ENCODE peak calls at places on chromosomes 2 and 18, in nine cellular contexts. One of them, this sample, is unnamed.

GRCh38 chr2:159933727-159934049 is 128.7 kb downstream of the PLA2R1 start:
- DNase-seq in fibroblast of mammary gland: no peak
- DNase-seq in stimulated activated CD4-positive, alpha-beta T cell treated with anti-CD3 and anti-CD28 coated beads, Interleukin-1b, Interleukin-23, amount 100 ng/mL, for 24 hours: no peak
- DNase-seq in body of pancreas: no peak
- DNase-seq in activated CD4-positive, alpha-beta T cell treated with anti-CD3 and anti-CD28 coated beads, Interleukin-2, amount 50 U/mL, for 1 hour: no peak
- DNase-seq in mucosa of gallbladder: peak
- DNase-seq in neural crest cell: no peak
- DNase-seq in left colon: no peak
- DNase-seq in SW480: no peak
- DNase-seq in this sample: peak

GRCh38 chr18:60966876-60967275 is 366.4 kb upstream of the CDH20 start:
- DNase-seq in stimulated activated CD4-positive, alpha-beta T cell treated with anti-CD3 and anti-CD28 coated beads, Interleukin-1b, Interleukin-23, amount 100 ng/mL, for 24 hours: no peak
- DNase-seq in SW480: no peak
- DNase-seq in left colon: no peak
- DNase-seq in activated CD4-positive, alpha-beta T cell treated with anti-CD3 and anti-CD28 coated beads, Interleukin-2, amount 50 U/mL, for 1 hour: no peak
- DNase-seq in mucosa of gallbladder: no peak
- DNase-seq in body of pancreas: no peak
- DNase-seq in fibroblast of mammary gland: peak
- DNase-seq in neural crest cell: no peak
- DNase-seq in this sample: no peak

GRCh38 chr18:42544901-42545300 is 570.6 kb downstream of the RIT2 start:
- DNase-seq in neural crest cell: no peak
- DNase-seq in activated CD4-positive, alpha-beta T cell treated with anti-CD3 and anti-CD28 coated beads, Interleukin-2, amount 50 U/mL, for 1 hour: no peak
- DNase-seq in fibroblast of mammary gland: no peak
- DNase-seq in mucosa of gallbladder: no peak
- DNase-seq in stimulated activated CD4-positive, alpha-beta T cell treated with anti-CD3 and anti-CD28 coated beads, Interleukin-1b, Interleukin-23, amount 100 ng/mL, for 24 hours: no peak
- DNase-seq in body of pancreas: no peak
- DNase-seq in SW480: no peak
- DNase-seq in left colon: no peak
- DNase-seq in this sample: no peak

GRCh38 chr2:138015494-138015893 is 51.2 kb downstream of the HNMT start:
- DNase-seq in neural crest cell: no peak
- DNase-seq in fibroblast of mammary gland: no peak
- DNase-seq in left colon: no peak
- DNase-seq in mucosa of gallbladder: no peak
- DNase-seq in body of pancreas: no peak
- DNase-seq in stimulated activated CD4-positive, alpha-beta T cell treated with anti-CD3 and anti-CD28 coated beads, Interleukin-1b, Interleukin-23, amount 100 ng/mL, for 24 hours: no peak
- DNase-seq in SW480: no peak
- DNase-seq in activated CD4-positive, alpha-beta T cell treated with anti-CD3 and anti-CD28 coated beads, Interleukin-2, amount 50 U/mL, for 1 hour: no peak
- DNase-seq in this sample: no peak

GRCh38 chr2:73202156-73203054 is at the start of gene NOTO:
- DNase-seq in left colon: no peak
- DNase-seq in fibroblast of mammary gland: peak
- DNase-seq in mucosa of gallbladder: no peak
- DNase-seq in stimulated activated CD4-positive, alpha-beta T cell treated with anti-CD3 and anti-CD28 coated beads, Interleukin-1b, Interleukin-23, amount 100 ng/mL, for 24 hours: no peak
- DNase-seq in SW480: no peak
- DNase-seq in activated CD4-positive, alpha-beta T cell treated with anti-CD3 and anti-CD28 coated beads, Interleukin-2, amount 50 U/mL, for 1 hour: no peak
- DNase-seq in body of pancreas: no peak
- DNase-seq in neural crest cell: peak
- DNase-seq in this sample: no peak

GRCh38 chr2:172726172-172726735 is 9.4 kb upstream of the RAPGEF4 start:
- DNase-seq in stimulated activated CD4-positive, alpha-beta T cell treated with anti-CD3 and anti-CD28 coated beads, Interleukin-1b, Interleukin-23, amount 100 ng/mL, for 24 hours: no peak
- DNase-seq in body of pancreas: no peak
- DNase-seq in mucosa of gallbladder: no peak
- DNase-seq in fibroblast of mammary gland: no peak
- DNase-seq in activated CD4-positive, alpha-beta T cell treated with anti-CD3 and anti-CD28 coated beads, Interleukin-2, amount 50 U/mL, for 1 hour: no peak
- DNase-seq in SW480: peak
- DNase-seq in neural crest cell: no peak
- DNase-seq in left colon: no peak
- DNase-seq in this sample: no peak

GRCh38 chr18:63963610-63964256 is 6.1 kb upstream of the SERPINB8 start:
- DNase-seq in left colon: peak
- DNase-seq in fibroblast of mammary gland: peak
- DNase-seq in neural crest cell: no peak
- DNase-seq in stimulated activated CD4-positive, alpha-beta T cell treated with anti-CD3 and anti-CD28 coated beads, Interleukin-1b, Interleukin-23, amount 100 ng/mL, for 24 hours: no peak
- DNase-seq in mucosa of gallbladder: peak
- DNase-seq in activated CD4-positive, alpha-beta T cell treated with anti-CD3 and anti-CD28 coated beads, Interleukin-2, amount 50 U/mL, for 1 hour: peak
- DNase-seq in SW480: peak
- DNase-seq in body of pancreas: peak
- DNase-seq in this sample: peak

GRCh38 chr18:63476666-63477065 is at the start of gene SERPINB5:
- DNase-seq in fibroblast of mammary gland: no peak
- DNase-seq in activated CD4-positive, alpha-beta T cell treated with anti-CD3 and anti-CD28 coated beads, Interleukin-2, amount 50 U/mL, for 1 hour: no peak
- DNase-seq in SW480: peak
- DNase-seq in body of pancreas: no peak
- DNase-seq in stimulated activated CD4-positive, alpha-beta T cell treated with anti-CD3 and anti-CD28 coated beads, Interleukin-1b, Interleukin-23, amount 100 ng/mL, for 24 hours: no peak
- DNase-seq in mucosa of gallbladder: peak
- DNase-seq in left colon: peak
- DNase-seq in neural crest cell: no peak
- DNase-seq in this sample: no peak

GRCh38 chr2:187431911-187432310 is 16.1 kb downstream of the CALCRL start:
- DNase-seq in SW480: no peak
- DNase-seq in activated CD4-positive, alpha-beta T cell treated with anti-CD3 and anti-CD28 coated beads, Interleukin-2, amount 50 U/mL, for 1 hour: no peak
- DNase-seq in left colon: no peak
- DNase-seq in stimulated activated CD4-positive, alpha-beta T cell treated with anti-CD3 and anti-CD28 coated beads, Interleukin-1b, Interleukin-23, amount 100 ng/mL, for 24 hours: no peak
- DNase-seq in body of pancreas: no peak
- DNase-seq in mucosa of gallbladder: no peak
- DNase-seq in fibroblast of mammary gland: peak
- DNase-seq in neural crest cell: no peak
- DNase-seq in this sample: no peak

GRCh38 chr18:36376361-36376760 is 78.8 kb downstream of the FHOD3 start:
- DNase-seq in body of pancreas: no peak
- DNase-seq in left colon: no peak
- DNase-seq in activated CD4-positive, alpha-beta T cell treated with anti-CD3 and anti-CD28 coated beads, Interleukin-2, amount 50 U/mL, for 1 hour: no peak
- DNase-seq in neural crest cell: no peak
- DNase-seq in mucosa of gallbladder: no peak
- DNase-seq in fibroblast of mammary gland: peak
- DNase-seq in stimulated activated CD4-positive, alpha-beta T cell treated with anti-CD3 and anti-CD28 coated beads, Interleukin-1b, Interleukin-23, amount 100 ng/mL, for 24 hours: no peak
- DNase-seq in SW480: no peak
- DNase-seq in this sample: no peak

GRCh38 chr2:214740867-214741266 is 68.6 kb downstream of the BARD1 start:
- DNase-seq in activated CD4-positive, alpha-beta T cell treated with anti-CD3 and anti-CD28 coated beads, Interleukin-2, amount 50 U/mL, for 1 hour: no peak
- DNase-seq in fibroblast of mammary gland: no peak
- DNase-seq in neural crest cell: no peak
- DNase-seq in SW480: no peak
- DNase-seq in left colon: no peak
- DNase-seq in stimulated activated CD4-positive, alpha-beta T cell treated with anti-CD3 and anti-CD28 coated beads, Interleukin-1b, Interleukin-23, amount 100 ng/mL, for 24 hours: no peak
- DNase-seq in mucosa of gallbladder: no peak
- DNase-seq in body of pancreas: no peak
- DNase-seq in this sample: no peak

GRCh38 chr18:47779381-47779780 is 151.1 kb downstream of the SMAD2 start:
- DNase-seq in stimulated activated CD4-positive, alpha-beta T cell treated with anti-CD3 and anti-CD28 coated beads, Interleukin-1b, Interleukin-23, amount 100 ng/mL, for 24 hours: no peak
- DNase-seq in fibroblast of mammary gland: no peak
- DNase-seq in body of pancreas: no peak
- DNase-seq in mucosa of gallbladder: no peak
- DNase-seq in left colon: no peak
- DNase-seq in activated CD4-positive, alpha-beta T cell treated with anti-CD3 and anti-CD28 coated beads, Interleukin-2, amount 50 U/mL, for 1 hour: no peak
- DNase-seq in SW480: no peak
- DNase-seq in neural crest cell: no peak
- DNase-seq in this sample: no peak

GRCh38 chr2:31241625-31242270 is 7.8 kb downstream of the EHD3 start:
- DNase-seq in mucosa of gallbladder: no peak
- DNase-seq in SW480: no peak
- DNase-seq in fibroblast of mammary gland: no peak
- DNase-seq in neural crest cell: no peak
- DNase-seq in left colon: no peak
- DNase-seq in body of pancreas: no peak
- DNase-seq in stimulated activated CD4-positive, alpha-beta T cell treated with anti-CD3 and anti-CD28 coated beads, Interleukin-1b, Interleukin-23, amount 100 ng/mL, for 24 hours: no peak
- DNase-seq in activated CD4-positive, alpha-beta T cell treated with anti-CD3 and anti-CD28 coated beads, Interleukin-2, amount 50 U/mL, for 1 hour: no peak
- DNase-seq in this sample: no peak

This sample was measured in MM.1S.